ENCODE peak calls at places on chromosomes 4 and X, in five cellular contexts. One of them, this sample, is unnamed.

GRCh38 chrX:136954930-136955329 is 74.4 kb upstream of the RBMX start:
- DNase-seq in SK-N-SH: peak
- DNase-seq in GM12878: no peak
- DNase-seq in HepG2: peak
- DNase-seq in K562: peak
- DNase-seq in this sample: peak

GRCh38 chr4:136369073-136369472 is 1163.2 kb downstream of the PCDH18 start:
- DNase-seq in SK-N-SH: no peak
- DNase-seq in GM12878: no peak
- DNase-seq in HepG2: no peak
- DNase-seq in K562: no peak
- DNase-seq in this sample: peak

GRCh38 chr4:177485528-177485927 is 43.3 kb upstream of the AGA start:
- DNase-seq in SK-N-SH: no peak
- DNase-seq in GM12878: no peak
- DNase-seq in HepG2: no peak
- DNase-seq in K562: no peak
- DNase-seq in this sample: peak

GRCh38 chr4:169337510-169337909 is 66.8 kb upstream of the SH3RF1 start:
- DNase-seq in SK-N-SH: no peak
- DNase-seq in GM12878: no peak
- DNase-seq in HepG2: no peak
- DNase-seq in K562: no peak
- DNase-seq in this sample: peak

GRCh38 chr4:177680308-177680707 is 238.1 kb upstream of the AGA start:
- DNase-seq in SK-N-SH: no peak
- DNase-seq in GM12878: no peak
- DNase-seq in HepG2: no peak
- DNase-seq in K562: no peak
- DNase-seq in this sample: no peak

GRCh38 chrX:145563159-145563558 is 254.5 kb upstream of the SLITRK2 start:
- DNase-seq in SK-N-SH: no peak
- DNase-seq in GM12878: no peak
- DNase-seq in HepG2: no peak
- DNase-seq in K562: no peak
- DNase-seq in this sample: no peak

GRCh38 chr4:47784222-47784621 is 53.6 kb downstream of the CORIN start:
- DNase-seq in SK-N-SH: peak
- DNase-seq in GM12878: no peak
- DNase-seq in HepG2: no peak
- DNase-seq in K562: no peak
- DNase-seq in this sample: no peak

GRCh38 chr4:8182858-8183725 is 16.0 kb upstream of the SH3TC1 start:
- DNase-seq in SK-N-SH: no peak
- DNase-seq in GM12878: no peak
- DNase-seq in HepG2: no peak
- DNase-seq in K562: peak
- DNase-seq in this sample: peak

GRCh38 chr4:25448379-25449109 is 71.5 kb downstream of the ANAPC4 start:
- DNase-seq in SK-N-SH: no peak
- DNase-seq in GM12878: no peak
- DNase-seq in HepG2: no peak
- DNase-seq in K562: no peak
- DNase-seq in this sample: peak

GRCh38 chr4:183229397-183229796 is 90.7 kb downstream of the CLDN22 start:
- DNase-seq in SK-N-SH: no peak
- DNase-seq in GM12878: no peak
- DNase-seq in HepG2: no peak
- DNase-seq in K562: no peak
- DNase-seq in this sample: no peak

GRCh38 chrX:65671286-65671685 is 3.8 kb downstream of the MSN start:
- DNase-seq in SK-N-SH: no peak
- DNase-seq in GM12878: no peak
- DNase-seq in HepG2: no peak
- DNase-seq in K562: no peak
- DNase-seq in this sample: no peak

GRCh38 chr4:3186609-3187008 is 62.4 kb upstream of the MSANTD1 start:
- DNase-seq in SK-N-SH: no peak
- DNase-seq in GM12878: no peak
- DNase-seq in HepG2: no peak
- DNase-seq in K562: no peak
- DNase-seq in this sample: no peak

GRCh38 chr4:156771171-156771837 is 200.3 kb downstream of the PDGFC start:
- DNase-seq in SK-N-SH: peak
- DNase-seq in GM12878: no peak
- DNase-seq in HepG2: peak
- DNase-seq in K562: no peak
- DNase-seq in this sample: peak

GRCh38 chr4:10613926-10614478 is 70.6 kb downstream of the CLNK start:
- DNase-seq in SK-N-SH: no peak
- DNase-seq in GM12878: no peak
- DNase-seq in HepG2: no peak
- DNase-seq in K562: no peak
- DNase-seq in this sample: no peak

GRCh38 chrX:137748827-137749226 is 182.9 kb downstream of the ZIC3 start:
- DNase-seq in SK-N-SH: no peak
- DNase-seq in GM12878: no peak
- DNase-seq in HepG2: no peak
- DNase-seq in K562: no peak
- DNase-seq in this sample: no peak

GRCh38 chr4:39255266-39255665 is 72.9 kb downstream of the WDR19 start:
- DNase-seq in SK-N-SH: no peak
- DNase-seq in GM12878: no peak
- DNase-seq in HepG2: peak
- DNase-seq in K562: peak
- DNase-seq in this sample: peak

GRCh38 chr4:109559625-109559982 is 442 bp upstream of the MCUB start:
- DNase-seq in SK-N-SH: peak
- DNase-seq in GM12878: no peak
- DNase-seq in HepG2: no peak
- DNase-seq in K562: no peak
- DNase-seq in this sample: no peak

GRCh38 chr4:169064281-169064680 is 54.2 kb upstream of the CBR4 start:
- DNase-seq in SK-N-SH: no peak
- DNase-seq in GM12878: no peak
- DNase-seq in HepG2: no peak
- DNase-seq in K562: no peak
- DNase-seq in this sample: no peak

GRCh38 chrX:48956728-48957414 is 536 bp downstream of the OTUD5 start:
- DNase-seq in SK-N-SH: no peak
- DNase-seq in GM12878: no peak
- DNase-seq in HepG2: no peak
- DNase-seq in K562: no peak
- DNase-seq in this sample: no peak

GRCh38 chrX:53088136-53088974 is 5.6 kb upstream of the KANTR start:
- DNase-seq in SK-N-SH: peak
- DNase-seq in GM12878: no peak
- DNase-seq in HepG2: no peak
- DNase-seq in K562: no peak
- DNase-seq in this sample: peak

GRCh38 chrX:128897611-128898010 is 625.7 kb downstream of the SMARCA1 start:
- DNase-seq in SK-N-SH: no peak
- DNase-seq in GM12878: no peak
- DNase-seq in HepG2: no peak
- DNase-seq in K562: no peak
- DNase-seq in this sample: no peak

GRCh38 chr4:26533685-26534084 is 43.4 kb upstream of the CCKAR start:
- DNase-seq in SK-N-SH: no peak
- DNase-seq in GM12878: no peak
- DNase-seq in HepG2: no peak
- DNase-seq in K562: no peak
- DNase-seq in this sample: no peak

GRCh38 chr4:38406243-38406642 is 257.8 kb upstream of the KLF3 start:
- DNase-seq in SK-N-SH: no peak
- DNase-seq in GM12878: no peak
- DNase-seq in HepG2: no peak
- DNase-seq in K562: no peak
- DNase-seq in this sample: no peak

GRCh38 chr4:41384992-41385391 is 128.3 kb downstream of the UCHL1 start:
- DNase-seq in SK-N-SH: peak
- DNase-seq in GM12878: no peak
- DNase-seq in HepG2: no peak
- DNase-seq in K562: peak
- DNase-seq in this sample: no peak

GRCh38 chr4:2600878-2601277 is 64.4 kb downstream of the FAM193A start:
- DNase-seq in SK-N-SH: no peak
- DNase-seq in GM12878: no peak
- DNase-seq in HepG2: no peak
- DNase-seq in K562: no peak
- DNase-seq in this sample: no peak

GRCh38 chrX:16528620-16529019 is 121.3 kb upstream of the S100G start:
- DNase-seq in SK-N-SH: no peak
- DNase-seq in GM12878: no peak
- DNase-seq in HepG2: no peak
- DNase-seq in K562: no peak
- DNase-seq in this sample: no peak

GRCh38 chr4:124890522-124890921 is 178.0 kb upstream of the ANKRD50 start:
- DNase-seq in SK-N-SH: no peak
- DNase-seq in GM12878: no peak
- DNase-seq in HepG2: no peak
- DNase-seq in K562: no peak
- DNase-seq in this sample: peak

DNA sequence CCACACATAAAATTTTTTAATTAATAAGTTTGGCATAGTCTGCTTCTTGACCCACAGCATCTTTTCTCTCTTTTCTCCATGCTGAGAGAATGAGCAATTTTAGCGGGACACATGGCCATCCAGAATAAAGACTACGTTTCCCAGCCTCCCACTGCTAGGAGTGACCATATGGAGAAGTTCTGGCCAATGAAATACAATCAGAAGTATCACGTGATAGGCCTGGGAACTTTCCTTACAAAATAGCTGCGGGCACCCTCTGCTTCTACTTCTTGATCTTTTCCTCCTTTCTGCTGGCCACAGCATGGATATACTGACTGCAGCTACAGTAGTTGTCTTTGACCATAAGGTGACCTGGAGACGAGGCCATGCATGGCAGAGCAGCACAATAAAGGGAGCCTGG is 348.0 kb downstream of the BCOR start:
- DNase-seq in SK-N-SH: no peak
- DNase-seq in GM12878: no peak
- DNase-seq in HepG2: no peak
- DNase-seq in K562: peak
- DNase-seq in this sample: no peak
- TF ChIP-seq MXI1 in SK-N-SH: no peak
- TF ChIP-seq MXI1 in GM12878: no peak
- TF ChIP-seq MXI1 in HepG2: no peak
- TF ChIP-seq MXI1 in K562: no peak
- TF ChIP-seq MXI1 in this sample: no peak

GRCh38 chr4:159455675-159456235 is 352.9 kb downstream of the RAPGEF2 start:
- DNase-seq in SK-N-SH: peak
- DNase-seq in GM12878: no peak
- DNase-seq in HepG2: peak
- DNase-seq in K562: peak
- DNase-seq in this sample: peak
- TF ChIP-seq CTCF in SK-N-SH: peak
- TF ChIP-seq CTCF in GM12878: peak
- TF ChIP-seq CTCF in HepG2: peak
- TF ChIP-seq CTCF in K562: peak
- TF ChIP-seq CTCF in this sample: peak

DNA sequence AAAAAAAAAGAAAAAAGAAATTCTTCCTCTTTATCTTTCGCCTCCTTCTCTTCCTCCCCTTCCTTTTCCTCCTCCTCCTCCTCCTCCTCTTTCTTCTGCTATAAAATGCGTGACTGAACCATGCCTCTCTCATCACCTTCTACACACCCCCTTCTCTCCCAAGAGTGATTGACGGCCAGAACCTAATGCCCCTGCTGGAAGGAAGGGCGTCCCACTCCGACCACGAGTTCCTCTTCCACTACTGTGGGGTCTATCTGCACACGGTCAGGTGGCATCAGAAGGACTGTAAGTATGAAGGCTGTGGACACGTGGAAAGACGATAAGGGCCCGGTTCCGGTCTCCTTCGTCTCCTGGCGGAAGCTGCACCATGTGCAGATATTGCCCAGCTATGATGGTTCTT is 12.2 kb upstream of the ARSF start:
- DNase-seq in SK-N-SH: no peak
- DNase-seq in GM12878: no peak
- DNase-seq in HepG2: no peak
- DNase-seq in K562: no peak
- DNase-seq in this sample: no peak
- TF ChIP-seq MXI1 in SK-N-SH: no peak
- TF ChIP-seq MXI1 in GM12878: no peak
- TF ChIP-seq MXI1 in HepG2: no peak
- TF ChIP-seq MXI1 in K562: no peak
- TF ChIP-seq MXI1 in this sample: no peak

GRCh38 chr4:129144755-129145206 is 48.8 kb downstream of the C4orf33 start:
- DNase-seq in SK-N-SH: peak
- DNase-seq in GM12878: no peak
- DNase-seq in HepG2: no peak
- DNase-seq in K562: peak
- DNase-seq in this sample: no peak

GRCh38 chr4:129148892-129149291 is 52.9 kb downstream of the C4orf33 start:
- DNase-seq in SK-N-SH: no peak
- DNase-seq in GM12878: no peak
- DNase-seq in HepG2: no peak
- DNase-seq in K562: no peak
- DNase-seq in this sample: no peak

GRCh38 chr4:129145222-129145730 is 49.3 kb downstream of the C4orf33 start:
- DNase-seq in SK-N-SH: no peak
- DNase-seq in GM12878: no peak
- DNase-seq in HepG2: no peak
- DNase-seq in K562: peak
- DNase-seq in this sample: no peak

GRCh38 chr4:129143359-129143758 is 47.4 kb downstream of the C4orf33 start:
- DNase-seq in SK-N-SH: no peak
- DNase-seq in GM12878: no peak
- DNase-seq in HepG2: no peak
- DNase-seq in K562: no peak
- DNase-seq in this sample: no peak

DNA sequence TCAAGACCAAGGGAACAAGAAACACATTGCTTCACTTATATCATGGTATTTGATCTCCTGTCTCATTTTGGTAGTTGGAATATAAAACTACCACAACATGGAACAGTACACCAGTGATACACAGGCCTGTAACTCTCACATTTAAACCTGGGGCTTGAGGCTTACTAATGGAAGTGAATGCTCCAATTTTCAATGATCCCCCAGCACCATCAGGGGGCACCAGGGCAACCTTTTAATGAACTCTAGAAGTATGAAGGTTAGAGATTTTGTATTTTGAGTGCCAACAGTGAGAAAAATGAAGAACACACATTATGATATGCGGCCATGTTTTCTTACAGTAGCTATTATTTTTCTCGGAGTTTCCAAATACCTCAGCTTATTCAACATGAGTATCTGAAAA is 50.7 kb downstream of the C4orf33 start:
- DNase-seq in SK-N-SH: peak
- DNase-seq in GM12878: no peak
- DNase-seq in HepG2: no peak
- DNase-seq in K562: peak
- DNase-seq in this sample: no peak
- TF ChIP-seq CTCF in SK-N-SH: peak
- TF ChIP-seq CTCF in GM12878: peak
- TF ChIP-seq CTCF in HepG2: no peak
- TF ChIP-seq CTCF in K562: peak
- TF ChIP-seq CTCF in this sample: no peak

GRCh38 chrX:15107367-15107988 is 162.4 kb downstream of the ASB9 start:
- DNase-seq in SK-N-SH: no peak
- DNase-seq in GM12878: no peak
- DNase-seq in HepG2: no peak
- DNase-seq in K562: no peak
- DNase-seq in this sample: no peak
- TF ChIP-seq MXI1 in SK-N-SH: no peak
- TF ChIP-seq MXI1 in GM12878: no peak
- TF ChIP-seq MXI1 in HepG2: no peak
- TF ChIP-seq MXI1 in K562: no peak
- TF ChIP-seq MXI1 in this sample: no peak

GRCh38 chr4:22238742-22239141 is 277.1 kb downstream of the ADGRA3 start:
- DNase-seq in SK-N-SH: peak
- DNase-seq in GM12878: no peak
- DNase-seq in HepG2: peak
- DNase-seq in K562: no peak
- DNase-seq in this sample: no peak
- TF ChIP-seq CTCF in SK-N-SH: peak
- TF ChIP-seq CTCF in GM12878: no peak
- TF ChIP-seq CTCF in HepG2: peak
- TF ChIP-seq CTCF in K562: no peak
- TF ChIP-seq CTCF in this sample: no peak